ENCODE peak calls at places on chromosome 11, in five cellular contexts. T, J, Y, Z and I are unnamed samples.

GRCh38 chr11:27423125-27423524 is 49.5 kb downstream of the LGR4 start:
- DNase-seq in Z (peak), Y (peak), T (no peak), J (no peak), I (peak)

GRCh38 chr11:107042748-107043147 is 24.5 kb upstream of the GUCY1A2 start:
- DNase-seq in Y (no peak), T (no peak), J (no peak), Z (no peak), I (no peak)

GRCh38 chr11:46363031-46363407 is 15.8 kb downstream of the DGKZ start:
- DNase-seq in Z (peak), Y (peak), J (no peak), T (no peak), I (peak)

GRCh38 chr11:102724904-102725515 is at the start of gene MMP8:
- DNase-seq in J (no peak), Z (no peak), Y (no peak), T (no peak), I (no peak)

GRCh38 chr11:115166826-115167225 is 337.4 kb downstream of the CADM1 start:
- DNase-seq in Z (no peak), J (no peak), T (no peak), Y (no peak), I (peak)

GRCh38 chr11:2314525-2315394 is 12.9 kb downstream of the TSPAN32 start:
- DNase-seq in Y (peak), Z (no peak), T (no peak), J (peak), I (no peak)

GRCh38 chr11:26078217-26078821 is 253.6 kb upstream of the ANO3 start:
- DNase-seq in J (no peak), Y (no peak), T (no peak), Z (no peak), I (peak)

GRCh38 chr11:112364962-112365481 is 104.4 kb upstream of the PLET1 start:
- DNase-seq in Y (no peak), J (no peak), T (no peak), Z (no peak), I (peak)

GRCh38 chr11:123261345-123262106 is 66.5 kb upstream of the CLMP start:
- DNase-seq in Z (peak), J (peak), Y (peak), T (peak), I (peak)